ENCODE peak calls at places on chromosomes 4 and X, in six cellular contexts. K is nephron progenitor cell, B is left lung, L is pancreas, N is mesothelial cell of epicardium, D is testis. U is an unnamed sample.

GRCh38 chrX:276588-277171 is 4.5 kb upstream of the PLCXD1 start:
- DNase-seq in K (peak), B (peak), L (peak), N (peak), D (no peak), U (no peak)

GRCh38 chrX:84907324-84907946 is 96.2 kb upstream of the APOOL start:
- DNase-seq in K (no peak), B (no peak), L (no peak), N (no peak), D (no peak), U (no peak)

GRCh38 chrX:113539599-113540356 is 699.1 kb upstream of the AMOT start:
- DNase-seq in K (no peak), B (no peak), L (no peak), N (no peak), D (no peak), U (no peak)

GRCh38 chr4:47531241-47531953 is 46.3 kb downstream of the ATP10D start:
- DNase-seq in K (no peak), B (peak), L (no peak), N (no peak), D (no peak), U (no peak)

GRCh38 chr4:54085284-54085683 is 14.7 kb upstream of the GSX2 start:
- DNase-seq in K (no peak), B (no peak), L (no peak), N (no peak), D (peak), U (no peak)

GRCh38 chr4:5988086-5988845 is 30.0 kb downstream of the C4orf50 start:
- DNase-seq in K (no peak), B (no peak), L (no peak), N (no peak), D (no peak), U (no peak)

GRCh38 chr4:11732155-11732554 is 303.5 kb upstream of the HS3ST1 start:
- DNase-seq in K (no peak), B (no peak), L (no peak), N (no peak), D (no peak), U (no peak)

GRCh38 chr4:154314248-154314647 is 177.4 kb downstream of the DCHS2 start:
- DNase-seq in K (no peak), B (no peak), L (no peak), N (no peak), D (peak), U (no peak)

GRCh38 chrX:72340572-72340971 is 34.9 kb upstream of the CITED1 start:
- DNase-seq in K (no peak), B (no peak), L (no peak), N (no peak), D (no peak), U (no peak)

GRCh38 chr4:170047774-170048354 is 21.7 kb upstream of the MFAP3L start:
- DNase-seq in K (peak), B (no peak), L (peak), N (no peak), D (peak), U (no peak)

GRCh38 chr4:8709050-8709728 is 116.6 kb downstream of the CPZ start:
- DNase-seq in K (no peak), B (no peak), L (peak), N (peak), D (peak), U (no peak)

GRCh38 chr4:183798921-183799307 is 106.2 kb upstream of the STOX2 start:
- DNase-seq in K (no peak), B (no peak), L (no peak), N (no peak), D (no peak), U (no peak)

GRCh38 chr4:173091362-173091761 is 77.2 kb upstream of the GALNT7 start:
- DNase-seq in K (no peak), B (no peak), L (no peak), N (no peak), D (peak), U (no peak)

GRCh38 chr4:183499389-183499788 is 5.5 kb upstream of the ING2 start:
- DNase-seq in K (no peak), B (no peak), L (no peak), N (no peak), D (no peak), U (no peak)

GRCh38 chr4:26736621-26737020 is 124.0 kb upstream of the STIM2 start:
- DNase-seq in K (no peak), B (no peak), L (no peak), N (no peak), D (no peak), U (no peak)

GRCh38 chr4:84673475-84674230 is 90.7 kb downstream of the CDS1 start:
- DNase-seq in K (no peak), B (no peak), L (no peak), N (no peak), D (no peak), U (no peak)

GRCh38 chr4:121656269-121656641 is 40.5 kb downstream of the ANXA5 start:
- DNase-seq in K (peak), B (peak), L (no peak), N (no peak), D (peak), U (no peak)

GRCh38 chr4:144421839-144422565 is 224.0 kb upstream of the HHIP start:
- DNase-seq in K (no peak), B (no peak), L (no peak), N (no peak), D (no peak), U (no peak)

GRCh38 chrX:701673-702072 is 71.1 kb downstream of the SHOX start:
- DNase-seq in K (no peak), B (no peak), L (no peak), N (no peak), D (no peak), U (no peak)

GRCh38 chrX:118734909-118735308 is 7.5 kb downstream of the IL13RA1 start:
- DNase-seq in K (no peak), B (no peak), L (no peak), N (no peak), D (no peak), U (no peak)

GRCh38 chrX:130224810-130225209 is 43.9 kb downstream of the ZNF280C start:
- DNase-seq in K (no peak), B (no peak), L (no peak), N (no peak), D (no peak), U (no peak)

GRCh38 chrX:68647156-68647957 is at the start of gene STARD8:
- DNase-seq in K (peak), B (peak), L (peak), N (no peak), D (peak), U (no peak)

GRCh38 chrX:130263016-130263415 is 5.7 kb downstream of the ZNF280C start:
- DNase-seq in K (no peak), B (no peak), L (no peak), N (no peak), D (no peak), U (no peak)

GRCh38 chrX:44338361-44338760 is 5.1 kb downstream of the EFHC2 start:
- DNase-seq in K (no peak), B (no peak), L (no peak), N (no peak), D (no peak), U (no peak)

GRCh38 chrX:17792842-17793241 is 55.5 kb downstream of the SCML1 start:
- DNase-seq in K (no peak), B (no peak), L (no peak), N (no peak), D (no peak), U (no peak)

GRCh38 chrX:42096262-42096939 is 173.0 kb upstream of the CASK start:
- DNase-seq in K (no peak), B (peak), L (no peak), N (no peak), D (no peak), U (no peak)

GRCh38 chr4:76755756-76756155 is 142.2 kb downstream of the SOWAHB start:
- DNase-seq in K (no peak), B (no peak), L (no peak), N (no peak), D (no peak), U (no peak)

GRCh38 chr4:20297246-20297645 is 45.5 kb downstream of the SLIT2 start:
- DNase-seq in K (no peak), B (no peak), L (no peak), N (no peak), D (no peak), U (no peak)

GRCh38 chr4:1683903-1684755 is at the start of gene FAM53A:
- DNase-seq in K (peak), B (peak), L (peak), N (peak), D (peak), U (peak)

GRCh38 chrX:120463241-120463640 is 5.9 kb downstream of the LAMP2 start:
- DNase-seq in K (no peak), B (no peak), L (no peak), N (no peak), D (no peak), U (no peak)

GRCh38 chr4:8394125-8394524 is 46.4 kb downstream of the ACOX3 start:
- DNase-seq in K (peak), B (no peak), L (no peak), N (no peak), D (peak), U (no peak)

GRCh38 chr4:2734618-2735017 is 21.5 kb downstream of the TNIP2 start:
- DNase-seq in K (no peak), B (no peak), L (no peak), N (no peak), D (no peak), U (no peak)

GRCh38 chr4:2733001-2733843 is 22.9 kb downstream of the TNIP2 start:
- DNase-seq in K (no peak), B (no peak), L (peak), N (no peak), D (no peak), U (no peak)

GRCh38 chr4:2732526-2732925 is 23.6 kb downstream of the TNIP2 start:
- DNase-seq in K (no peak), B (no peak), L (no peak), N (no peak), D (no peak), U (no peak)

GRCh38 chr4:2735869-2736268 is 20.3 kb downstream of the TNIP2 start:
- DNase-seq in K (no peak), B (no peak), L (no peak), N (no peak), D (no peak), U (no peak)

GRCh38 chr4:2733844-2734574 is 22.1 kb downstream of the TNIP2 start:
- DNase-seq in K (no peak), B (no peak), L (peak), N (no peak), D (no peak), U (no peak)
- TF ChIP-seq CTCF in K (no peak), B (no peak), L (no peak), N (no peak), D (no peak), U (no peak)

GRCh38 chrX:74422576-74423288 is 1.4 kb downstream of the SLC16A2 start:
- DNase-seq in K (peak), B (peak), L (peak), N (no peak), D (peak), U (no peak)
- TF ChIP-seq CTCF in K (no peak), B (no peak), L (no peak), N (no peak), D (no peak), U (no peak)

GRCh38 chrX:135632353-135632752 is 81.1 kb upstream of the CT45A1 start:
- DNase-seq in K (no peak), B (no peak), L (no peak), N (no peak), D (no peak), U (no peak)
- TF ChIP-seq CTCF in K (no peak), B (no peak), L (no peak), N (no peak), D (no peak), U (no peak)

GRCh38 chrX:51461053-51462050 is 35.0 kb downstream of the NUDT11 start:
- DNase-seq in K (peak), B (no peak), L (no peak), N (no peak), D (peak), U (no peak)

GRCh38 chrX:51456246-51456645 is 40.1 kb downstream of the NUDT11 start:
- DNase-seq in K (no peak), B (no peak), L (no peak), N (no peak), D (no peak), U (no peak)

GRCh38 chrX:51459125-51459524 is 37.3 kb downstream of the NUDT11 start:
- DNase-seq in K (no peak), B (no peak), L (no peak), N (no peak), D (peak), U (no peak)

DNA sequence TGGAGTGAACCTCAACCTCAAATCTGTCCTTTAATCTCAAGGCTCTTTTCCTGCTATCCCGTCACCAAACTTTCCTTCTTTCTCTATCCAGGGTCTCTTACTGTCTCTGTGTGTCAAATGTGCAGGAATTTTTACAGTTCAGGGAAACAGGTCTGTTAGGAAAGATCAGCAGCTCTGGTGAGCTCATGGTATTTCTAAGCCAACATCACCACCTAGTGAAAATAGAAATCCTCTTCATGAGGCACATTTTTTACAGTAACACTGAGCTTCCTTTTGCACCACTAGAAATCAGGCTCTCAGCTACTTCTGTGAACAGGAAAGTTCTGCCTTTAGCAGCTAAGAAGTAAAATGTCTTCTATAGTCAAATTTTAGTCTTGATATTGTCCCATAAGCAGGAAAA is 39.6 kb downstream of the NUDT11 start:
- DNase-seq in K (no peak), B (no peak), L (no peak), N (no peak), D (no peak), U (no peak)
- TF ChIP-seq CTCF in K (no peak), B (no peak), L (no peak), N (no peak), D (no peak), U (no peak)

DNA sequence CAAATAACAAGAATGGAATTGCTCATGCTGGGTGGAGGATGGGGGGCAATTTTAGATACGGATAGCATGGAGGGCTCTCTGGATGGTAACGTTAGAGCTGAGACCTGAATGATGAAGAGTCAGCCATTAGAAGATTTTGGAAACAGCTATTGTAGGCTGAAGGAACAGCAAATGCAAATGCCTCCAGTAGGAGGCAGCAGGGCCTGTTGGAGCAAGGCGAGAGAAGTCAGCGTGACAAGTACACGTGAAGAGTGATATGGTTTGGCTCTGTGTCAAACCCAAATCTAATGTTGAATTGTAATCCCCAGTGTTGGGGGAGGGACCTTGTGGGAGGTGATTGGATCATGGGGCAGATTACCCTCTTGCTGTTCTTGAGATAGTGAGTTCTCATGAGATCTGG is 59.3 kb upstream of the SOD3 start:
- DNase-seq in K (no peak), B (no peak), L (no peak), N (no peak), D (no peak), U (no peak)
- TF ChIP-seq CTCF in K (no peak), B (peak), L (no peak), N (no peak), D (no peak), U (no peak)

GRCh38 chr4:70838400-70838971 is 1.2 kb downstream of the GRSF1 start:
- DNase-seq in K (no peak), B (no peak), L (no peak), N (no peak), D (no peak), U (no peak)

GRCh38 chr4:70838972-70839536 is 636 bp downstream of the GRSF1 start:
- DNase-seq in K (peak), B (peak), L (peak), N (peak), D (peak), U (peak)

GRCh38 chr4:70841951-70842350 is 2.3 kb upstream of the GRSF1 start:
- DNase-seq in K (no peak), B (no peak), L (no peak), N (no peak), D (no peak), U (no peak)

GRCh38 chr4:70842761-70843435 is 3.2 kb upstream of the GRSF1 start:
- DNase-seq in K (no peak), B (no peak), L (no peak), N (no peak), D (no peak), U (no peak)

DNA sequence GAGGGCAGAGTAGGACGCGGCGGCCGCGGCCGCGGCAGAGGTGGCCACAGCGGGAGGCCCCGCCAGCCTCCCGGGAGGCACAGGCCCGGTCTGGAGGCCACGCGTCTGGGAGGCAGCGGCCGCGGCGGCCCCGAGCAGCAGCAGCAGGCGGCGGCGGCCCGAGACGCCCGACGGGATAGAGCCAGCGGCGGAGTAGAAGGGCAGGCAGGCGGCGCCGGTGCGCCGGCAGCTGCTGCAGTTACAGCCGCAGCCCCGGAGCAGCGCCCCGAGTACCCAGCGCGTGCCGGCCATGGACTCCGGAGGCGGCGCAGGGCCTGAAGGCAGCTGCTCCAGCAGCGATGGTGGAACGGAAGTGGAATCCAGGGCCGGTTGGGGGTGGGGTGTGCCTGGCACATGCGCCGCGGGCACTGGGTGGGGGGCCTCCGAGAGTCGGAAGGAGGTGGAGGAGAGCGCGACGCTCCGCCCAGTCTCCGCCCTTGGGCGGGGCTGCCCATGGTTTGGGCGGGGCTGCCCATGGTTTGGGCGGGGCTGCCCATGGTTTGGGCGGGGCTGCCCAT is at the start of gene GRSF1:
- DNase-seq in K (peak), B (peak), L (peak), N (peak), D (peak), U (peak)
- TF ChIP-seq CTCF in K (no peak), B (no peak), L (no peak), N (no peak), D (no peak), U (no peak)

DNA sequence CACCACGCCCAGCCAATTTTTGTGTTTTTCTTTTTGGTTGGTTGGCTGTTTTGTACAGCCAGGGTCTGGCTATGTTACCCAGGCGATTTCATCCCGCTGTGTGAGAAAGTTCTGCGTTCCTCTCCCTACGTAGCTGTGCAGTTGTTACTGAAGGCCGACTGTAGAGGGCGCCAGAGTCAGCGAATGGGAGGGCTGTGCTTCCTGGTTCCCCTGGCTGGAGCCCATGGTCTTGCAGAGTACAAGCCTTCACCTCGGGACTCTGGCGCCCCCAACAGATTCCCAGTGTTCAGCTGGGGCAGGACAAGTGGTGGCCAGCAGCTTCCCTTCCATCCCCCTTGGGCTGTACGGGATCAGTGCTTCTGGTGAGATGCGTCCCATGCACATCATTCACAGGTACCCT is 5.6 kb upstream of the CT45A1 start:
- DNase-seq in K (peak), B (no peak), L (no peak), N (no peak), D (peak), U (no peak)
- TF ChIP-seq CTCF in K (no peak), B (no peak), L (peak), N (no peak), D (peak), U (no peak)

DNA sequence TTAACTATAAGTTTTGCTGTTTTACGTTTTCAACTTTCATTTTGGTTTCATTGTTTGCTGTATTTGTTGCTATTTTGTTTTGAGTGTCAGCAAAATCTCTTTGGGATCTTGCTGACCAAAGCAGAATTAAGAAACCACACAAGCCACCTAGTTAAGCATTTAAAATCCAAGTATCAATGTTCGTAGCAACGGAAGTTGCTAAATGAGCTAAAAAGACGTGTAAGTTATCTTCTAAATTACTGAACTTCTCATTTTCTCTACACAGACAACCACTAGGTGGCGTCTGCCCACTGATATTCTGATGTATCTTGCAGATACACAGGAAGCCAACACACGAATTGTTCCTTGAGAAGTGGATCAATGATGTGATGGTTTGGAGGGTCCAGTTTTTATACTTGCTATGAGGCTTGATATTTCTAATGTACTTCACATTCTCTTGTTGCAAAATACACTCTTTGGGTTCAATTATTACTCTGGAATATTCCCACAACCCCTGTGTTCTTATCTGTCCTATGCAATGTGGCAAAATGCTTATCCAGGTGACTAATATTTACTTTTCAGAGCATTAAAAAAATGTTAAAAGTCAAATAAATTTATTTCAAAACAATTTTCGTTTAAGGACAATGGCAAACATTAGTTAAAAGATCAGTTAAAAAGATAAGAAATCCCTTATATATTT is 250.5 kb downstream of the TECRL start:
- DNase-seq in K (peak), B (no peak), L (no peak), N (no peak), D (peak), U (peak)
- TF ChIP-seq CTCF in K (peak), B (peak), L (peak), N (peak), D (peak), U (no peak)

GRCh38 chr4:127379499-127379898 is 253.3 kb upstream of the INTU start:
- DNase-seq in K (no peak), B (no peak), L (no peak), N (no peak), D (no peak), U (no peak)

GRCh38 chr4:127383666-127384065 is 249.1 kb upstream of the INTU start:
- DNase-seq in K (no peak), B (no peak), L (no peak), N (no peak), D (no peak), U (no peak)
- TF ChIP-seq CTCF in K (no peak), B (no peak), L (no peak), N (no peak), D (no peak), U (no peak)

GRCh38 chrX:70907900-70908299 is 611 bp downstream of the TEX11 start:
- DNase-seq in K (no peak), B (no peak), L (no peak), N (no peak), D (peak), U (no peak)

GRCh38 chrX:70908541-70908940 is at the start of gene TEX11:
- DNase-seq in K (no peak), B (no peak), L (no peak), N (no peak), D (peak), U (no peak)
- TF ChIP-seq CTCF in K (no peak), B (no peak), L (no peak), N (no peak), D (no peak), U (no peak)